ENCODE peak calls at places on chromosome 12, in four cellular contexts. J is kidney, X is right lobe of liver, T is pancreas. Y is an unnamed sample.

GRCh38 chr12:116677202-116677651 is 60.6 kb downstream of the SPRING1 start:
- DNase-seq in X (no peak), T (no peak), J (no peak), Y (no peak)

GRCh38 chr12:63151061-63151897 is at the start of gene AVPR1A:
- DNase-seq in T (peak; percentile 32), X (peak; percentile 59), J (peak; percentile 67), Y (no peak)

GRCh38 chr12:110726018-110726417 is 16.7 kb downstream of the PPP1CC start:
- DNase-seq in J (no peak), T (no peak), X (no peak), Y (no peak)

GRCh38 chr12:113234483-113234882 is 13.2 kb downstream of the TPCN1 start:
- DNase-seq in T (no peak), J (peak; percentile 4), X (no peak), Y (peak; percentile 10)

GRCh38 chr12:71938728-71939385 is at the start of gene TPH2:
- DNase-seq in T (peak; percentile 77), J (peak; percentile 63), X (peak; percentile 48), Y (peak; percentile 31)

GRCh38 chr12:123916729-123917128 is 55.9 kb downstream of the CCDC92 start:
- DNase-seq in X (no peak), J (no peak), T (no peak), Y (no peak)

GRCh38 chr12:75488553-75488952 is 8.0 kb downstream of the GLIPR1 start:
- DNase-seq in T (no peak), X (no peak), J (no peak), Y (no peak)

GRCh38 chr12:1839956-1840550 is 19.7 kb downstream of the LRTM2 start:
- DNase-seq in J (no peak), T (no peak), X (no peak), Y (no peak)

GRCh38 chr12:119594399-119594730 is 791 bp downstream of the TMEM233 start:
- DNase-seq in X (no peak), T (no peak), J (no peak), Y (no peak)

GRCh38 chr12:72081787-72082186 is 143.1 kb downstream of the TPH2 start:
- DNase-seq in J (no peak), X (no peak), T (no peak), Y (no peak)

GRCh38 chr12:46661161-46661845 is 164.5 kb downstream of the SLC38A4 start:
- DNase-seq in T (no peak), J (no peak), X (no peak), Y (no peak)

GRCh38 chr12:77062846-77063461 is 2.4 kb downstream of the E2F7 start:
- DNase-seq in J (no peak), X (no peak), T (no peak), Y (peak; percentile 54)

GRCh38 chr12:114221136-114221838 is 184.7 kb downstream of the TBX5 start:
- DNase-seq in T (no peak), X (no peak), J (no peak), Y (no peak)

GRCh38 chr12:106188249-106188648 is 49.5 kb upstream of the NUAK1 start:
- DNase-seq in J (no peak), X (no peak), T (peak; percentile 50), Y (no peak)

GRCh38 chr12:42589465-42590323 is at the start of gene PRICKLE1:
- DNase-seq in X (no peak), J (peak; percentile 79), T (peak; percentile 72), Y (peak; percentile 47)

GRCh38 chr12:96398422-96399080 is 1.7 kb downstream of the CDK17 start:
- DNase-seq in T (no peak), X (no peak), J (no peak), Y (no peak)

GRCh38 chr12:60921541-60921940 is 1325.7 kb downstream of the SLC16A7 start:
- DNase-seq in T (no peak), J (no peak), X (no peak), Y (no peak)

GRCh38 chr12:75721231-75721641 is 209.8 kb upstream of the KRR1 start:
- DNase-seq in T (no peak), J (no peak), X (no peak), Y (no peak)

GRCh38 chr12:10847701-10848100 is 1.6 kb downstream of the PRR4 start:
- DNase-seq in J (no peak), T (no peak), X (no peak), Y (no peak)

GRCh38 chr12:114381177-114381576 is 24.8 kb downstream of the TBX5 start:
- DNase-seq in J (no peak), X (no peak), T (no peak), Y (no peak)

GRCh38 chr12:76636141-76636692 is 76.6 kb upstream of the OSBPL8 start:
- DNase-seq in J (no peak), X (no peak), T (no peak), Y (no peak)

GRCh38 chr12:45886685-45887084 is 103.7 kb downstream of the SCAF11 start:
- DNase-seq in T (no peak), X (no peak), J (no peak), Y (no peak)

GRCh38 chr12:75844985-75845384 is 186.6 kb downstream of the PHLDA1 start:
- DNase-seq in X (no peak), T (no peak), J (no peak), Y (no peak)

GRCh38 chr12:81416571-81416970 is 338.7 kb downstream of the ACSS3 start:
- DNase-seq in J (no peak), X (no peak), T (no peak), Y (no peak)

GRCh38 chr12:6635856-6636521 is at the start of gene LPAR5:
- DNase-seq in J (peak; percentile 85), T (no peak), X (no peak), Y (peak; percentile 78)

GRCh38 chr12:46318037-46318436 is 49.2 kb upstream of the SLC38A1 start:
- DNase-seq in J (no peak), T (no peak), X (no peak), Y (no peak)

GRCh38 chr12:25352078-25352918 is 101.6 kb upstream of the KRAS start:
- DNase-seq in J (no peak), X (no peak), T (no peak), Y (no peak)

GRCh38 chr12:57154076-57154475 is 6.7 kb upstream of the LRP1-AS start:
- DNase-seq in J (no peak), X (no peak), T (no peak), Y (no peak)

GRCh38 chr12:6363010-6363329 is 12.4 kb downstream of the SCNN1A start:
- DNase-seq in X (no peak), T (no peak), J (no peak), Y (no peak)

GRCh38 chr12:111297703-111298426 is 71.0 kb downstream of the PHETA1 start:
- DNase-seq in X (no peak), J (no peak), T (no peak), Y (no peak)

GRCh38 chr12:108514468-108514972 is 557 bp upstream of the FICD start:
- DNase-seq in T (no peak), X (no peak), J (no peak), Y (no peak)

GRCh38 chr12:46915861-46916260 is 90.1 kb upstream of the SLC38A4 start:
- DNase-seq in J (no peak), T (no peak), X (no peak), Y (no peak)

GRCh38 chr12:125949471-125949870 is 884.2 kb downstream of the AACS start:
- DNase-seq in X (no peak), J (no peak), T (no peak), Y (no peak)

GRCh38 chr12:89827592-89827991 is 119.0 kb upstream of the ATP2B1 start:
- DNase-seq in X (no peak), J (no peak), T (no peak), Y (no peak)

GRCh38 chr12:52524898-52525591 is 4.9 kb upstream of the KRT5 start:
- DNase-seq in X (peak; percentile 31), J (no peak), T (no peak), Y (no peak)

GRCh38 chr12:133058203-133059125 is 21.2 kb downstream of the ZNF84 start:
- DNase-seq in J (no peak), T (no peak), X (no peak), Y (no peak)

GRCh38 chr12:133061954-133062353 is 18.8 kb upstream of the ZNF140 start:
- DNase-seq in X (no peak), J (no peak), T (no peak), Y (no peak)

DNA sequence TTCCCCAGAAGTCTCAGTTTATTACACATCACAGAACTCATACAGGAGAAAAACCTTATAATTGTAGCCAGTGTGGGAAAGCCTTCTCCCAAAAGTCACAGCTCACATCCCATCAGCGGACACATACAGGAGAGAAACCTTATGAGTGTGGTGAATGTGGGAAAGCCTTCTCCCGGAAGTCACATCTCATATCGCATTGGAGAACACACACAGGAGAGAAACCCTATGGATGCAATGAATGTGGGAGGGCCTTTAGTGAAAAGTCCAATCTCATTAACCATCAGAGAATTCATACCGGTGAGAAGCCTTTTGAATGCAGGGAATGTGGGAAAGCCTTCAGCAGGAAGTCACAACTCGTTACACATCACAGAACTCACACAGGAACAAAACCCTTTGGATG is 20.1 kb downstream of the ZNF84 start:
- DNase-seq in X (no peak), T (no peak), J (no peak), Y (no peak)
- H3K9me3 ChIP-seq in X (peaks cover 39% of the 10 kb centered on the region), T (peaks cover 60% of the 10 kb centered on the region), J (peaks cover 84% of the 10 kb centered on the region), Y (peaks cover 97% of the 10 kb centered on the region)

GRCh38 chr12:3951380-3952135 is 78.4 kb upstream of the PARP11 start:
- DNase-seq in T (no peak), X (no peak), J (no peak), Y (no peak)
- H3K4me3 ChIP-seq in T (no peak overlapping the region), X (no peak overlapping the region), J (no peak overlapping the region), Y (no peak overlapping the region)

GRCh38 chr12:95118138-95118787 is 44.8 kb upstream of the NR2C1 start:
- DNase-seq in T (no peak), J (no peak), X (no peak), Y (no peak)

GRCh38 chr12:95117178-95117599 is 43.8 kb upstream of the NR2C1 start:
- DNase-seq in T (no peak), J (no peak), X (peak; percentile 64), Y (peak; percentile 74)

GRCh38 chr12:95116773-95117172 is 43.4 kb upstream of the NR2C1 start:
- DNase-seq in J (no peak), X (no peak), T (no peak), Y (no peak)

GRCh38 chr12:95116341-95116740 is 42.9 kb upstream of the NR2C1 start:
- DNase-seq in J (no peak), X (no peak), T (no peak), Y (no peak)

GRCh38 chr12:95118788-95119179 is 45.4 kb upstream of the NR2C1 start:
- DNase-seq in J (no peak), X (no peak), T (no peak), Y (no peak)
- H3K27ac ChIP-seq in J (no peak overlapping the region), X (no peak overlapping the region), T (peak overlapping the region; percentile 64), Y (no peak overlapping the region)

GRCh38 chr12:128459067-128459466 is 192.1 kb downstream of the TMEM132C start:
- DNase-seq in X (no peak), T (no peak), J (no peak), Y (no peak)

GRCh38 chr12:128458301-128458974 is 191.5 kb downstream of the TMEM132C start:
- DNase-seq in X (no peak), J (no peak), T (no peak), Y (no peak)

GRCh38 chr12:128450810-128451209 is 183.8 kb downstream of the TMEM132C start:
- DNase-seq in T (no peak), J (no peak), X (no peak), Y (no peak)

GRCh38 chr12:128455849-128456248 is 188.9 kb downstream of the TMEM132C start:
- DNase-seq in J (no peak), T (no peak), X (no peak), Y (no peak)
- H3K9me3 ChIP-seq in J (no peaks in the 10 kb centered on the region), T (no peaks in the 10 kb centered on the region), X (no peaks in the 10 kb centered on the region), Y (peaks cover 3% of the 10 kb centered on the region)

GRCh38 chr12:11946161-11946560 is 124.6 kb upstream of the BCL2L14 start:
- DNase-seq in T (no peak), X (no peak), J (no peak), Y (no peak)
- H3K4me3 ChIP-seq in T (no peak overlapping the region), X (no peak overlapping the region), J (no peak overlapping the region), Y (no peak overlapping the region)

Y was measured in stomach.